ENCODE peak calls at places on chromosomes 12 and 14, in five cellular contexts. One of them, this sample, is unnamed.

GRCh38 chr12:23950775-23951391 is 1.4 kb upstream of the SOX5 start:
- DNase-seq in neuronal stem cell: peak; percentile 73
- DNase-seq in H9: no peak
- DNase-seq in trophoblast cell: peak; percentile 7
- DNase-seq in mesenchymal stem cell: peak; percentile 72
- DNase-seq in this sample: no peak

GRCh38 chr14:106691601-106692291 is 1165.4 kb downstream of the TMEM121 start:
- DNase-seq in neuronal stem cell: no peak
- DNase-seq in H9: no peak
- DNase-seq in trophoblast cell: peak; percentile 4
- DNase-seq in mesenchymal stem cell: no peak
- DNase-seq in this sample: peak; percentile 39

GRCh38 chr12:41437578-41437977 is 249.5 kb downstream of the PDZRN4 start:
- DNase-seq in neuronal stem cell: no peak
- DNase-seq in H9: no peak
- DNase-seq in trophoblast cell: no peak
- DNase-seq in mesenchymal stem cell: no peak
- DNase-seq in this sample: no peak

GRCh38 chr12:41220931-41221330 is 32.8 kb downstream of the PDZRN4 start:
- DNase-seq in neuronal stem cell: no peak
- DNase-seq in H9: no peak
- DNase-seq in trophoblast cell: no peak
- DNase-seq in mesenchymal stem cell: no peak
- DNase-seq in this sample: no peak

GRCh38 chr14:30450620-30451019 is 108.3 kb upstream of the G2E3 start:
- DNase-seq in neuronal stem cell: no peak
- DNase-seq in H9: no peak
- DNase-seq in trophoblast cell: no peak
- DNase-seq in mesenchymal stem cell: no peak
- DNase-seq in this sample: no peak

GRCh38 chr14:71148627-71149026 is 241.4 kb downstream of the PCNX1 start:
- DNase-seq in neuronal stem cell: no peak
- DNase-seq in H9: no peak
- DNase-seq in trophoblast cell: no peak
- DNase-seq in mesenchymal stem cell: no peak
- DNase-seq in this sample: no peak

GRCh38 chr12:57817261-57817989 is 1.1 kb downstream of the AVIL start:
- DNase-seq in neuronal stem cell: no peak
- DNase-seq in H9: no peak
- DNase-seq in trophoblast cell: no peak
- DNase-seq in mesenchymal stem cell: no peak
- DNase-seq in this sample: no peak

GRCh38 chr14:45085004-45085403 is 1.1 kb downstream of the PRPF39 start:
- DNase-seq in neuronal stem cell: no peak
- DNase-seq in H9: no peak
- DNase-seq in trophoblast cell: peak; percentile 5
- DNase-seq in mesenchymal stem cell: peak; percentile 85
- DNase-seq in this sample: no peak

GRCh38 chr14:66249544-66249943 is 236.6 kb upstream of the CCDC196 start:
- DNase-seq in neuronal stem cell: no peak
- DNase-seq in H9: no peak
- DNase-seq in trophoblast cell: no peak
- DNase-seq in mesenchymal stem cell: no peak
- DNase-seq in this sample: no peak

GRCh38 chr14:96400495-96400894 is 8.6 kb downstream of the AK7 start:
- DNase-seq in neuronal stem cell: no peak
- DNase-seq in H9: no peak
- DNase-seq in trophoblast cell: no peak
- DNase-seq in mesenchymal stem cell: no peak
- DNase-seq in this sample: peak; percentile 14

GRCh38 chr12:48999371-49000131 is at the start of gene DDN:
- DNase-seq in neuronal stem cell: no peak
- DNase-seq in H9: peak; percentile 61
- DNase-seq in trophoblast cell: peak; percentile 56
- DNase-seq in mesenchymal stem cell: peak; percentile 75
- DNase-seq in this sample: no peak

GRCh38 chr12:13666806-13667205 is 314.6 kb downstream of the GRIN2B start:
- DNase-seq in neuronal stem cell: no peak
- DNase-seq in H9: no peak
- DNase-seq in trophoblast cell: no peak
- DNase-seq in mesenchymal stem cell: no peak
- DNase-seq in this sample: no peak

GRCh38 chr14:22003471-22003870 is 329.9 kb upstream of the OR4E1 start:
- DNase-seq in neuronal stem cell: no peak
- DNase-seq in H9: no peak
- DNase-seq in trophoblast cell: no peak
- DNase-seq in mesenchymal stem cell: no peak
- DNase-seq in this sample: no peak

GRCh38 chr12:60494249-60494648 is 898.4 kb downstream of the SLC16A7 start:
- DNase-seq in neuronal stem cell: no peak
- DNase-seq in H9: no peak
- DNase-seq in trophoblast cell: peak; percentile 42
- DNase-seq in mesenchymal stem cell: peak; percentile 56
- DNase-seq in this sample: no peak

GRCh38 chr12:59453461-59453860 is 142.4 kb upstream of the SLC16A7 start:
- DNase-seq in neuronal stem cell: no peak
- DNase-seq in H9: no peak
- DNase-seq in trophoblast cell: no peak
- DNase-seq in mesenchymal stem cell: no peak
- DNase-seq in this sample: no peak

GRCh38 chr12:124359671-124360581 is 65.0 kb downstream of the RFLNA start:
- DNase-seq in neuronal stem cell: no peak
- DNase-seq in H9: no peak
- DNase-seq in trophoblast cell: no peak
- DNase-seq in mesenchymal stem cell: no peak
- DNase-seq in this sample: no peak

GRCh38 chr12:130526813-130527212 is 189.1 kb downstream of the PIWIL1 start:
- DNase-seq in neuronal stem cell: peak; percentile 64
- DNase-seq in H9: peak; percentile 83
- DNase-seq in trophoblast cell: peak; percentile 41
- DNase-seq in mesenchymal stem cell: no peak
- DNase-seq in this sample: peak; percentile 87

GRCh38 chr12:73506611-73507010 is 1031.0 kb upstream of the ATXN7L3B start:
- DNase-seq in neuronal stem cell: no peak
- DNase-seq in H9: no peak
- DNase-seq in trophoblast cell: no peak
- DNase-seq in mesenchymal stem cell: no peak
- DNase-seq in this sample: peak; percentile 1

GRCh38 chr14:96409701-96410100 is 17.8 kb downstream of the AK7 start:
- DNase-seq in neuronal stem cell: no peak
- DNase-seq in H9: no peak
- DNase-seq in trophoblast cell: no peak
- DNase-seq in mesenchymal stem cell: no peak
- DNase-seq in this sample: no peak

GRCh38 chr14:34615507-34615906 is 14.4 kb downstream of the SNX6 start:
- DNase-seq in neuronal stem cell: no peak
- DNase-seq in H9: no peak
- DNase-seq in trophoblast cell: no peak
- DNase-seq in mesenchymal stem cell: no peak
- DNase-seq in this sample: no peak

GRCh38 chr14:32883189-32883588 is 55.5 kb upstream of the NPAS3 start:
- DNase-seq in neuronal stem cell: no peak
- DNase-seq in H9: no peak
- DNase-seq in trophoblast cell: no peak
- DNase-seq in mesenchymal stem cell: peak; percentile 13
- DNase-seq in this sample: no peak

GRCh38 chr14:23183076-23183475 is 384 bp downstream of the SLC7A8 start:
- DNase-seq in neuronal stem cell: no peak
- DNase-seq in H9: no peak
- DNase-seq in trophoblast cell: no peak
- DNase-seq in mesenchymal stem cell: no peak
- DNase-seq in this sample: no peak

GRCh38 chr12:110965574-110965973 is 45.2 kb upstream of the MYL2 start:
- DNase-seq in neuronal stem cell: no peak
- DNase-seq in H9: no peak
- DNase-seq in trophoblast cell: no peak
- DNase-seq in mesenchymal stem cell: no peak
- DNase-seq in this sample: no peak

GRCh38 chr12:115259968-115260806 is 576.2 kb upstream of the TBX3 start:
- DNase-seq in neuronal stem cell: no peak
- DNase-seq in H9: no peak
- DNase-seq in trophoblast cell: no peak
- DNase-seq in mesenchymal stem cell: no peak
- DNase-seq in this sample: no peak

DNA sequence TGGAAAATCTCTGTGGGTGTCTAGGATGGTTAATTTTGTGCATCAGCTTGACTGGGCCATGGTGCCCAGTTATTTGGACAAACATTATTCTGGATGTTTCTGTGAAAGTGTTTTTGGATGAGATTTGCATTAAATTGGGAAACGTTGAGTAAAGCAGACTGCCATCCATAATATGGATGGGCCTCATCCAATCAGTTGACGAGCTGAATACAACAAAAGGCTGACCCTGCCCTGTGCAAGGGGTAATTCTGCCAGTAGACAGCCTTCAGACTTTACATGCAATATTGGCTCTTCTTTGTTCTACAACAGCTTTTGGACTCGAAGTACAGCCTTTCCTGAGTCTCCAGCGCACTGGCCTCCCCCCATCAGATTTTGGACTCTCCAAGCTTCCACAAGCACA is 1.5 kb upstream of the CDKN3 start:
- DNase-seq in neuronal stem cell: no peak
- DNase-seq in H9: no peak
- DNase-seq in trophoblast cell: no peak
- DNase-seq in mesenchymal stem cell: no peak
- DNase-seq in this sample: no peak
- H2AFZ ChIP-seq in neuronal stem cell: no peak overlapping the region
- H2AFZ ChIP-seq in H9: no peak overlapping the region
- H2AFZ ChIP-seq in trophoblast cell: no peak overlapping the region
- H2AFZ ChIP-seq in mesenchymal stem cell: no peak overlapping the region
- H2AFZ ChIP-seq in this sample: no peak overlapping the region

GRCh38 chr14:88422919-88423318 is 37.5 kb downstream of the SPATA7 start:
- DNase-seq in neuronal stem cell: no peak
- DNase-seq in H9: no peak
- DNase-seq in trophoblast cell: no peak
- DNase-seq in mesenchymal stem cell: peak; percentile 52
- DNase-seq in this sample: no peak

GRCh38 chr14:88424573-88424972 is 39.1 kb downstream of the SPATA7 start:
- DNase-seq in neuronal stem cell: no peak
- DNase-seq in H9: no peak
- DNase-seq in trophoblast cell: no peak
- DNase-seq in mesenchymal stem cell: no peak
- DNase-seq in this sample: no peak

GRCh38 chr14:88420187-88420586 is 34.7 kb downstream of the SPATA7 start:
- DNase-seq in neuronal stem cell: no peak
- DNase-seq in H9: no peak
- DNase-seq in trophoblast cell: no peak
- DNase-seq in mesenchymal stem cell: no peak
- DNase-seq in this sample: no peak

GRCh38 chr14:88421286-88421685 is 35.8 kb downstream of the SPATA7 start:
- DNase-seq in neuronal stem cell: no peak
- DNase-seq in H9: no peak
- DNase-seq in trophoblast cell: no peak
- DNase-seq in mesenchymal stem cell: peak; percentile 74
- DNase-seq in this sample: no peak

DNA sequence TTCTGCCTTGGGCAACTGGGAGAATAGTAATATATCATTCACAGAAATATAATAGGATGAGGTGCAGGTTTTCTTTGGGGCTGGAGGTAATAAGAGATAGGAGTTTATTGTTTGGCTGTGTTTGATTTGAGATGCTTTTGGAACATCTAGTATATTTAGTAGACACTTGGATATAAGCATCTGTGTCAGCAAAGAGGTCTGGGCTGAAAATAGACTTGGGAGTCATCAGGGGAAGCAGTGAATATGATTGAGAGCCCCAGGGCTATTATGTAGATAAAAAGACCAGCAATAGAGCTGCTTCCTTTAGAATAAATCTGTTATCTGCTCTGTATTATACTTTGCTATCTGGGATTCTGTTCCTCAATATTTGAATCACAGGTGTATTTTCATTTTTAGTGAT is 36.6 kb downstream of the SPATA7 start:
- DNase-seq in neuronal stem cell: no peak
- DNase-seq in H9: no peak
- DNase-seq in trophoblast cell: no peak
- DNase-seq in mesenchymal stem cell: no peak
- DNase-seq in this sample: no peak
- H2BK12ac ChIP-seq in neuronal stem cell: no peak overlapping the region
- H2BK12ac ChIP-seq in H9: no peak overlapping the region
- H2BK12ac ChIP-seq in trophoblast cell: no peak overlapping the region
- H2BK12ac ChIP-seq in mesenchymal stem cell: no peak overlapping the region
- H2BK12ac ChIP-seq in this sample: no peak overlapping the region

DNA sequence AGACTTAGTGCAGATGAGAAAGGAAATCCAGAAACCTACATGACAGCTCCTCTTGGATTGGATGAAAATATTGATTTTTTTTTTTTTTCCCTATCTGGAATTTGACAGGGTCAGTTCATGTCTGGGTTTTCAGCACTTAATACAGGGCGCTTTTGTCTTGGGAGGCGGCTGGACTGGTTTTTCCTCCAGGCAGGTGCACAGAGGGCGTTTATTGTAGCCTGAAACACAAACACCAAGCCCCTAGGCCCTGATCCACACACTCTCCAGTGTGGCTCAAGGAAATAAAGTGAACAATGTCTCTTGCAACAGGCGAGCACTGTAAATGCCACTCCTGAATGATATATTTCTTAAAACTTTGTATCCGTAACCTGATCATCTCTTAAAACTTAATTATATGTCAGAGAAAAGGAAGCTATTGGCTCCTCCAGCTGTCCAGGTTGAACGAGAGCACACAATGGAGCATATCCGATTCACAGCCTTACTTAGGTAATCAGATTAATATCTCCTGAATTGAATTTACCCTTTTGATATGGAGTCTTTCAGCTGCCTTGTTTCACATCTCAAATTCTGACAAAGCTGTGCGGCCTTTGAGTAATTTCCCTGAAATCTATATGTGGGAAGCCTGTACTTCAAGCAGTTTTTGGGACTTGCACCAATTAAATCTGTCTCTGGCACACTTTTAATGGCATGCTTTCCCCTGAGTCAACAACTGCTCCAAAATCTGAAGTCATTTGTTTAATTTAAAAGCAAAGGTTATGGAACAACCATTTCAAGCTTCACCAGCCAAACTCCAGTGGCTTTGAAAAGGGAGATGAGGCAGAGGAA is 485.7 kb downstream of the ZFP36L1 start:
- DNase-seq in neuronal stem cell: no peak
- DNase-seq in H9: no peak
- DNase-seq in trophoblast cell: no peak
- DNase-seq in mesenchymal stem cell: no peak
- DNase-seq in this sample: no peak
- H2AFZ ChIP-seq in neuronal stem cell: no peak overlapping the region
- H2AFZ ChIP-seq in H9: no peak overlapping the region
- H2AFZ ChIP-seq in trophoblast cell: no peak overlapping the region
- H2AFZ ChIP-seq in mesenchymal stem cell: no peak overlapping the region
- H2AFZ ChIP-seq in this sample: no peak overlapping the region

GRCh38 chr14:53968756-53969155 is 12.1 kb upstream of the BMP4 start:
- DNase-seq in neuronal stem cell: no peak
- DNase-seq in H9: no peak
- DNase-seq in trophoblast cell: no peak
- DNase-seq in mesenchymal stem cell: no peak
- DNase-seq in this sample: no peak

GRCh38 chr14:53962954-53963490 is 6.4 kb upstream of the BMP4 start:
- DNase-seq in neuronal stem cell: no peak
- DNase-seq in H9: no peak
- DNase-seq in trophoblast cell: no peak
- DNase-seq in mesenchymal stem cell: no peak
- DNase-seq in this sample: no peak

GRCh38 chr14:53964249-53964648 is 7.6 kb upstream of the BMP4 start:
- DNase-seq in neuronal stem cell: no peak
- DNase-seq in H9: no peak
- DNase-seq in trophoblast cell: no peak
- DNase-seq in mesenchymal stem cell: peak; percentile 29
- DNase-seq in this sample: no peak

GRCh38 chr14:53967606-53968005 is 11.0 kb upstream of the BMP4 start:
- DNase-seq in neuronal stem cell: no peak
- DNase-seq in H9: no peak
- DNase-seq in trophoblast cell: no peak
- DNase-seq in mesenchymal stem cell: peak; percentile 19
- DNase-seq in this sample: no peak

GRCh38 chr14:53963491-53964227 is 7.0 kb upstream of the BMP4 start:
- DNase-seq in neuronal stem cell: no peak
- DNase-seq in H9: peak; percentile 47
- DNase-seq in trophoblast cell: peak; percentile 45
- DNase-seq in mesenchymal stem cell: peak; percentile 39
- DNase-seq in this sample: peak; percentile 59
- H2BK12ac ChIP-seq in neuronal stem cell: no peak overlapping the region
- H2BK12ac ChIP-seq in H9: no peak overlapping the region
- H2BK12ac ChIP-seq in trophoblast cell: peak overlapping the region; percentile 3
- H2BK12ac ChIP-seq in mesenchymal stem cell: peak overlapping the region; percentile 90
- H2BK12ac ChIP-seq in this sample: peak overlapping the region; percentile 77

This sample was measured in H1.